ENCODE peak calls at places on chromosomes 11 and 22, in five cellular contexts. P, Z, N, A and B are unnamed samples.

GRCh38 chr11:118956847-118957469 is 860 bp downstream of the UPK2 start:
- DNase-seq in P (no peak), Z (no peak), N (no peak), A (no peak), B (no peak)

GRCh38 chr11:107017433-107018227 is 646 bp downstream of the GUCY1A2 start:
- DNase-seq in P (no peak), Z (no peak), N (peak), A (no peak), B (peak)

GRCh38 chr11:61679301-61679700 is 890 bp upstream of the DAGLA start:
- DNase-seq in P (no peak), Z (no peak), N (no peak), A (no peak), B (no peak)

GRCh38 chr22:44811141-44811540 is 58.8 kb downstream of the ARHGAP8 start:
- DNase-seq in P (no peak), Z (no peak), N (no peak), A (no peak), B (no peak)

GRCh38 chr11:43129329-43129728 is 182.5 kb upstream of the API5 start:
- DNase-seq in P (no peak), Z (no peak), N (no peak), A (no peak), B (no peak)

GRCh38 chr22:37226087-37226486 is 13.8 kb upstream of the SSTR3 start:
- DNase-seq in P (no peak), Z (no peak), N (no peak), A (no peak), B (no peak)

GRCh38 chr11:106137061-106137460 is 59.6 kb downstream of the AASDHPPT start:
- DNase-seq in P (no peak), Z (no peak), N (no peak), A (no peak), B (no peak)

GRCh38 chr11:131917634-131918384 is 547.4 kb downstream of the NTM start:
- DNase-seq in P (no peak), Z (no peak), N (no peak), A (no peak), B (no peak)

GRCh38 chr22:35915477-35916013 is 113.1 kb downstream of the RBFOX2 start:
- DNase-seq in P (no peak), Z (peak), N (no peak), A (no peak), B (no peak)